ENCODE peak calls at places on chromosomes 7 and 10, in ten cellular contexts. B is upper lobe of right lung; T is kidney; K is ovary; C is HCT116; R is posterior vena cava; F is stimulated activated effector memory CD8-positive, alpha-beta T cell treated with anti-CD3 and anti-CD28 coated beads, Interleukin-12 subunit alpha, Interleukin-12 subunit beta, amount 100 ng/mL, for 72 hours; M is ACHN; O is left lung; D is T1000. G is an unnamed sample.

GRCh38 chr10:93821051-93821772 is 63.5 kb downstream of the LGI1 start:
- DNase-seq in B (no peak), T (no peak), K (no peak), C (peak; percentile 36), R (no peak), F (no peak), M (peak; percentile 47), O (no peak), D (no peak), G (no peak)

GRCh38 chr7:44281811-44282600 is 43.4 kb downstream of the CAMK2B start:
- DNase-seq in B (peak; percentile 40), T (peak; percentile 56), K (peak; percentile 12), C (no peak), R (peak; percentile 67), F (no peak), M (no peak), O (peak; percentile 70), D (no peak), G (no peak)

GRCh38 chr10:13858709-13859108 is 271.9 kb downstream of the PRPF18 start:
- DNase-seq in B (no peak), T (no peak), K (no peak), C (no peak), R (no peak), F (no peak), M (no peak), O (no peak), D (no peak), G (no peak)

GRCh38 chr10:131548176-131548575 is 236.7 kb upstream of the TCERG1L start:
- DNase-seq in B (no peak), T (no peak), K (no peak), C (no peak), R (no peak), F (no peak), M (no peak), O (no peak), D (no peak), G (no peak)

GRCh38 chr7:119999743-120000475 is 273.1 kb upstream of the KCND2 start:
- DNase-seq in B (no peak), T (no peak), K (no peak), C (no peak), R (no peak), F (no peak), M (no peak), O (no peak), D (no peak), G (no peak)

GRCh38 chr7:141003172-141004080 is 11.3 kb downstream of the MRPS33 start:
- DNase-seq in B (no peak), T (no peak), K (no peak), C (no peak), R (no peak), F (no peak), M (peak; percentile 13), O (no peak), D (no peak), G (no peak)

GRCh38 chr7:126574838-126575250 is 677.9 kb downstream of the GRM8 start:
- DNase-seq in B (no peak), T (no peak), K (no peak), C (peak; percentile 15), R (no peak), F (no peak), M (peak; percentile 80), O (peak; percentile 32), D (no peak), G (peak; percentile 20)

GRCh38 chr10:120495226-120495625 is 38.2 kb downstream of the PLPP4 start:
- DNase-seq in B (no peak), T (no peak), K (no peak), C (no peak), R (no peak), F (no peak), M (peak; percentile 60), O (no peak), D (no peak), G (no peak)

GRCh38 chr10:125411724-125412123 is 251.4 kb upstream of the CTBP2 start:
- DNase-seq in B (no peak), T (no peak), K (no peak), C (peak; percentile 16), R (no peak), F (no peak), M (peak; percentile 43), O (no peak), D (no peak), G (peak; percentile 5)

GRCh38 chr7:17147409-17147808 is 151.0 kb upstream of the AHR start:
- DNase-seq in B (no peak), T (no peak), K (no peak), C (no peak), R (no peak), F (no peak), M (no peak), O (no peak), D (peak; percentile 28), G (peak; percentile 32)

GRCh38 chr10:29946953-29947700 is 112.3 kb downstream of the JCAD start:
- DNase-seq in B (no peak), T (peak; percentile 73), K (no peak), C (no peak), R (peak; percentile 84), F (no peak), M (peak; percentile 85), O (no peak), D (peak; percentile 13), G (peak; percentile 67)

GRCh38 chr7:55473935-55474334 is 98.4 kb downstream of the VOPP1 start:
- DNase-seq in B (peak; percentile 40), T (peak; percentile 43), K (no peak), C (no peak), R (no peak), F (no peak), M (no peak), O (peak; percentile 58), D (no peak), G (no peak)

GRCh38 chr7:116971869-116972268 is 18.6 kb downstream of the ST7 start:
- DNase-seq in B (no peak), T (no peak), K (no peak), C (no peak), R (no peak), F (no peak), M (no peak), O (no peak), D (no peak), G (no peak)

GRCh38 chr10:61890430-61890829 is 11.1 kb upstream of the ARID5B start:
- DNase-seq in B (no peak), T (no peak), K (no peak), C (no peak), R (no peak), F (no peak), M (no peak), O (no peak), D (no peak), G (no peak)

GRCh38 chr7:95905165-95905564 is 132.8 kb downstream of the DYNC1I1 start:
- DNase-seq in B (no peak), T (no peak), K (no peak), C (no peak), R (no peak), F (no peak), M (peak; percentile 23), O (no peak), D (no peak), G (no peak)

GRCh38 chr10:112484399-112484798 is 37.4 kb downstream of the VTI1A start:
- DNase-seq in B (no peak), T (no peak), K (no peak), C (no peak), R (no peak), F (no peak), M (no peak), O (no peak), D (no peak), G (no peak)

GRCh38 chr7:47405286-47405904 is 176.5 kb downstream of the TNS3 start:
- DNase-seq in B (no peak), T (no peak), K (no peak), C (no peak), R (peak; percentile 41), F (no peak), M (no peak), O (no peak), D (no peak), G (no peak)